ENCODE peak calls at places on chromosome 22, in four cellular contexts. Q, P, M and K are unnamed samples.

GRCh38 chr22:45008853-45009751 is 703 bp downstream of the PHF21B start:
- DNase-seq in P (peak; percentile 66), Q (no peak), M (peak; percentile 11), K (peak; percentile 66)

GRCh38 chr22:49954991-49955580 is 5.5 kb upstream of the PIM3 start:
- DNase-seq in M (no peak), P (no peak), Q (no peak), K (no peak)

GRCh38 chr22:49828599-49828965 is 909 bp upstream of the BRD1 start:
- DNase-seq in Q (no peak), M (no peak), P (no peak), K (no peak)

GRCh38 chr22:45007946-45008852 is 1.6 kb downstream of the PHF21B start:
- DNase-seq in P (peak; percentile 54), M (peak; percentile 14), Q (no peak), K (peak; percentile 58)

GRCh38 chr22:49930128-49930527 is 11.7 kb downstream of the CRELD2 start:
- DNase-seq in M (no peak), Q (no peak), P (no peak), K (no peak)

GRCh38 chr22:19494001-19494560 is 14.4 kb downstream of the CDC45 start:
- DNase-seq in P (no peak), Q (no peak), M (no peak), K (no peak)

GRCh38 chr22:44582016-44582415 is 84.0 kb upstream of the RTL6 start:
- DNase-seq in M (no peak), P (no peak), Q (no peak), K (no peak)

GRCh38 chr22:23282089-23282501 is 101.8 kb downstream of the BCR start:
- DNase-seq in Q (no peak), M (no peak), P (no peak), K (no peak)

GRCh38 chr22:29445508-29445907 is 7.1 kb downstream of the RFPL1 start:
- DNase-seq in M (no peak), Q (no peak), P (no peak), K (no peak)

GRCh38 chr22:28976588-28976987 is 85.0 kb downstream of the C22orf31 start:
- DNase-seq in M (no peak), Q (no peak), P (no peak), K (no peak)

GRCh38 chr22:48740731-48741405 is 1086.8 kb downstream of the BRD1 start:
- DNase-seq in M (no peak), P (no peak), Q (no peak), K (no peak)

GRCh38 chr22:17035246-17035645 is 27.2 kb upstream of the GAB4 start:
- DNase-seq in M (no peak), Q (no peak), P (no peak), K (no peak)

GRCh38 chr22:36730176-36730858 is 26.8 kb upstream of the CACNG2 start:
- DNase-seq in P (no peak), M (no peak), Q (no peak), K (no peak)

GRCh38 chr22:41936894-41937169 is 10.1 kb downstream of the CENPM start:
- DNase-seq in P (no peak), Q (no peak), M (peak; percentile 45), K (no peak)

GRCh38 chr22:20247010-20247505 is 21.1 kb downstream of the RTN4R start:
- DNase-seq in Q (no peak), P (peak; percentile 89), M (peak; percentile 59), K (peak; percentile 85)

GRCh38 chr22:37557321-37558001 is 2.8 kb upstream of the CDC42EP1 start:
- DNase-seq in M (no peak), Q (no peak), P (no peak), K (no peak)

GRCh38 chr22:20981787-20982562 is at the start of gene LZTR1:
- DNase-seq in P (peak; percentile 93), M (peak; percentile 81), Q (peak; percentile 59), K (peak; percentile 94)

GRCh38 chr22:35335936-35336781 is 36.5 kb downstream of the TOM1 start:
- DNase-seq in M (no peak), P (no peak), Q (no peak), K (no peak)

GRCh38 chr22:46539169-46539568 is 1.7 kb upstream of the CELSR1 start:
- DNase-seq in P (no peak), M (no peak), Q (no peak), K (no peak)

GRCh38 chr22:35684270-35684700 is 33.4 kb upstream of the APOL5 start:
- DNase-seq in P (no peak), M (no peak), Q (peak; percentile 29), K (no peak)

GRCh38 chr22:44726439-44726838 is 24.4 kb downstream of the PRR5 start:
- DNase-seq in M (no peak), P (no peak), Q (no peak), K (no peak)

GRCh38 chr22:19855504-19856409 is 1.1 kb upstream of the GNB1L start:
- DNase-seq in P (peak; percentile 71), Q (no peak), M (peak; percentile 59), K (peak; percentile 72)

GRCh38 chr22:17957683-17958082 is 66.7 kb downstream of the MICAL3 start:
- DNase-seq in M (no peak), Q (no peak), P (no peak), K (no peak)

GRCh38 chr22:21074092-21074715 is 28.5 kb downstream of the LRRC74B start:
- DNase-seq in P (no peak), M (no peak), Q (peak; percentile 8), K (no peak)

GRCh38 chr22:31977141-31977781 is 32.9 kb downstream of the YWHAH start:
- DNase-seq in M (peak; percentile 74), Q (peak; percentile 34), P (peak; percentile 78), K (peak; percentile 80)

GRCh38 chr22:37198290-37199102 is 10.4 kb upstream of the C1QTNF6 start:
- DNase-seq in Q (no peak), P (peak; percentile 91), M (peak; percentile 88), K (peak; percentile 86)

GRCh38 chr22:31905356-31905755 is 39.0 kb upstream of the YWHAH start:
- DNase-seq in Q (no peak), P (no peak), M (no peak), K (no peak)

GRCh38 chr22:17786435-17787158 is 12.3 kb upstream of the BID start:
- DNase-seq in Q (no peak), M (no peak), P (no peak), K (no peak)

GRCh38 chr22:44683237-44683636 is 18.8 kb upstream of the PRR5 start:
- DNase-seq in P (peak; percentile 74), Q (no peak), M (no peak), K (peak; percentile 68)

GRCh38 chr22:40400173-40400572 is 29.8 kb downstream of the SGSM3 start:
- DNase-seq in M (peak; percentile 78), Q (no peak), P (peak; percentile 62), K (peak; percentile 71)
- TF ChIP-seq CTCF in M (no peak), Q (no peak), P (no peak), K (no peak)

GRCh38 chr22:43157874-43158546 is 6.7 kb downstream of the TSPO start:
- DNase-seq in M (no peak), P (no peak), Q (no peak), K (no peak)

GRCh38 chr22:43162412-43163150 is 11.2 kb downstream of the TSPO start:
- DNase-seq in Q (no peak), P (no peak), M (no peak), K (no peak)

GRCh38 chr22:43158778-43159483 is 7.6 kb downstream of the TSPO start:
- DNase-seq in P (no peak), Q (no peak), M (no peak), K (no peak)

GRCh38 chr22:43160497-43161126 is 9.3 kb downstream of the TSPO start:
- DNase-seq in P (no peak), M (no peak), Q (no peak), K (no peak)

DNA sequence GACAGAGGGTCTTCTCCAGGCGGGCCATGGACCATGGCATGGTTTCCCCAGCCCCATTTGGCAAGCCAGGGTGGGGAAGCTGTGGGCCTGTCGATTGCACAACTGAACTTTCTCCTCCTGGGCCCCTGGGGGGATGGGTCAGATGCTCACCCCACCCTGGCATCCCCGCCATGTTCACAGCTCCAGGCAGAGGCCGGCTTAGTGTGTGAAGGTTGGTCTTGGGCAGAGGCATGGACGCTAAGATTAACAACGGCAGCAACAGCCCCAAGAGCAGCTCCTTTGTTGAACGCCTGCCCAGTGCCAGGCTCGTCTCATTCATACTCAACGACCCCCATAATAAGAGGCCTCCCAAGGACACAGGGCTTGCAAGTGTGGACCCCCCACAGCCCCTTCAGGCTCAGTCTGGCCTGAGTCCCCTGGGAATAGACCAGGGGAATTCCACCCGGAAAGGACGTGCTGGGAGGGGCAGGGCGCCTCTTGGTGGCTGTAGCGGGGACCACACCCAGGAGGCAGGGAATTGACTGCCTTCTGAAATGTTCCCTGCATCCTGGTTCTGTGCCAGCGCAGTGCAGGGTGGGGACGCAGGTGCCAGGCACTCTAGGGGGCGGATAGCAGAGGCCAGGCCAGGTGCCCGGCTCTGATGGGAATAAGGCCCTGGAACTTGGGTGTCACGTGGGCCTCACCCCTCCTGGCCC is 8.3 kb downstream of the TSPO start:
- DNase-seq in Q (no peak), M (no peak), P (no peak), K (no peak)
- TF ChIP-seq CTCF in Q (peak; percentile 2), M (peak; percentile 13), P (peak; percentile 32), K (peak; percentile 28)

DNA sequence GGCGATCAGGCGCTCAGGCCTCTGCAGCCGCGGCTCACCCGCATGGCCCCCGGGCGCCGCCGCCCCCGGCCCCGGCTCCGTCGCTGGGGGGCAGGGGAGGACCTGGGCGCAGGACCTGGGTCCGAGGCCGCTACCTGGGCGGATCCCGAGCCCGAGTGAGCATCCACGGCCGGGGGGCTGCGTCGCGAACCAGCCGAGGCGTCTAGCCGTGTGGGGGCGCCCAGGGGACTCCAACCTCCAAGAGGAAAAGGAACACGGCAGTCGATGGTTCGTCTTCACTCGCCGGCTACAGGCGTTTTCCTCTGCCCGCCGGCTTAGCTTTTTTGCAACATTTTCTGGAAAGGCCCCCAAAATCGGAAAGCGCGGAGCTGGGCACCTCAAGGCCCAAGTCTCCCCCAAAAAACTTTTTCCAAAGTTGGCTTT is 698 bp downstream of the PDGFB start:
- DNase-seq in P (no peak), M (no peak), Q (no peak), K (no peak)
- TF ChIP-seq CTCF in P (no peak), M (no peak), Q (no peak), K (no peak)

GRCh38 chr22:30873086-30873650 is 95.4 kb downstream of the MORC2 start:
- DNase-seq in M (no peak), Q (no peak), P (no peak), K (no peak)
- TF ChIP-seq CTCF in M (no peak), Q (no peak), P (no peak), K (no peak)